ENCODE peak calls at places on chromosomes 6 and 20, in five cellular contexts. B is right atrium auricular region, N is H9, J is fibroblast of lung, A is stomach. C is an unnamed sample.

GRCh38 chr6:47161176-47161687 is 119.1 kb upstream of the ADGRF1 start:
- DNase-seq in J (peak; percentile 78), B (no peak), A (no peak), N (no peak), C (no peak)

GRCh38 chr20:44204156-44204831 is 6.3 kb downstream of the OSER1 start:
- DNase-seq in N (no peak), A (no peak), J (peak; percentile 94), B (peak; percentile 1), C (no peak)

GRCh38 chr6:36577298-36577697 is 16.9 kb upstream of the SRSF3 start:
- DNase-seq in N (no peak), B (no peak), A (no peak), J (peak; percentile 65), C (no peak)

GRCh38 chr6:7784706-7785105 is 58.8 kb downstream of the BMP6 start:
- DNase-seq in N (no peak), B (no peak), A (no peak), J (no peak), C (no peak)

GRCh38 chr20:18638768-18639167 is 50.9 kb downstream of the DTD1 start:
- DNase-seq in A (no peak), B (no peak), N (no peak), J (no peak), C (no peak)

GRCh38 chr6:56642366-56643261 is at the start of gene DST:
- DNase-seq in J (peak; percentile 94), B (no peak), A (no peak), N (no peak), C (no peak)

GRCh38 chr20:57432874-57433491 is 41.8 kb downstream of the RBM38 start:
- DNase-seq in J (no peak), B (peak; percentile 74), A (peak; percentile 78), N (no peak), C (no peak)

GRCh38 chr6:108293527-108294296 is 1.1 kb upstream of the AFG1L start:
- DNase-seq in A (no peak), N (no peak), J (no peak), B (no peak), C (no peak)

GRCh38 chr6:11810854-11811643 is 32.4 kb upstream of the ADTRP start:
- DNase-seq in A (no peak), J (no peak), N (no peak), B (no peak), C (no peak)

GRCh38 chr20:41512624-41513023 is 105.6 kb downstream of the CHD6 start:
- DNase-seq in N (no peak), A (no peak), B (no peak), J (no peak), C (no peak)

GRCh38 chr6:15417811-15418210 is 171.9 kb downstream of the JARID2 start:
- DNase-seq in N (no peak), J (peak; percentile 33), A (no peak), B (no peak), C (no peak)

DNA sequence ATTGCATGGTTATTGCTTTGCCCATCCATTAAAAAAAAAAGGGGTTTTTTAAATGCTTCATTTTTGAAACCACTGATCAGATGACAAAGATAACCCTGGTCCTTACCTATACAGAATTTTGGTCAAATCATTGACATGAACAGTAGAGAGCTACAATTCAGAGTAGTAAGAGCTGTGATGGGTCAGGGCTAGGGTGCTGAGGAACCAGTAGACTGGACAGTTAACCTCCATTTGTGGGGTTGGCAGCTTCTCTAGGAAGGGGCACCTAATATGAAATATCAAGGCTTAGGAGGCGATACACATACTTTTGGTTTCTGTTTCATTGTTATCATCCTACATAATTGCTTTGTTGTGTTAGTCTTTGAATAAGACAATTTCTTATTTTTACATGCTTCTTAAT is 55.1 kb downstream of the ORC3 start:
- DNase-seq in A (no peak), B (no peak), J (no peak), N (no peak), C (no peak)
- H3K27ac ChIP-seq in A (no peak overlapping the region), B (no peak overlapping the region), J (no peak overlapping the region), N (no peak overlapping the region), C (no peak overlapping the region)

DNA sequence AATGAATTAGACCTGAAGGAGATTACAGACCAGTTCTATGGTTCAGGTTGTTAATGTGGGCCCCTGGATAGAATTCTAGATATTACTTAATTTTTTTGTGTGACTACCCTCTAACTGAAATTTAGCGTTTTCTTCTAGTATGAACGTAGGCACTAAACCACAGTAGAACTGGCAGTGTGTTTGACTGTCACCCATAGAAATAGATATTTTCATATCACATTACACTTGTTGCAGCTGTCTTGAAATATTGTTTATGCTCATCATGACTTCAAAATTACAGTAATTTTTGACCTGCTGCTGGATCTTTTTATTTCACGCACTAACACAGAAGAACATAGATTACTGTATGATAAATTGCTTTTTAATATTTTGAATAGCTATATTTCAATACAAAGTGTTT is 31.6 kb downstream of the E2F3 start:
- DNase-seq in A (no peak), N (no peak), J (no peak), B (no peak), C (no peak)
- H3K9me3 ChIP-seq in A (no peaks in the 10 kb centered on the region), N (no peaks in the 10 kb centered on the region), J (no peaks in the 10 kb centered on the region), B (no peaks in the 10 kb centered on the region), C (no peaks in the 10 kb centered on the region)

GRCh38 chr20:38145094-38146075 is 19.7 kb downstream of the TGM2 start:
- DNase-seq in B (no peak), A (no peak), J (peak; percentile 71), N (no peak), C (no peak)
- H3K27ac ChIP-seq in B (peak overlapping the region; percentile 83), A (no peak overlapping the region), J (peak overlapping the region; percentile 76), N (no peak overlapping the region), C (no peak overlapping the region)

DNA sequence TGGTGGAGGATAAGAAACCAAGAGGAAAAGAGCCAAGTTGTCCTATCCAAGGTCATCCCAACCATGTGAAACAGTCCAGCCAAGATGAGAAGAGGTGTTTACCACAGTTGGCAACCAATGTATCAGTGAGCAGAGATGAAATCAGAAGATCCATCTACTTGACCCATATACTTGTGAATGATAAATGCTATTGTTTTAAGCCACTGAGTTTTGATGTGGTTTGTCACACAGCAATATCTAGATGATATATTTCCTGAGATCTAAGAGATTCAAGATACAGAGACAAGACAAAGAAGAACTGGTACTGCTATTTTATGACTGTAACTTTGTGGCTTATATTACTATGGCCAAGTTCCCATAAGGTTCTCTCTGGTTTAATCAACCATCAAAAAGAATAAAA is 721.2 kb downstream of the MAFB start:
- DNase-seq in J (no peak), N (no peak), B (no peak), A (no peak), C (no peak)
- H3K9me3 ChIP-seq in J (no peaks in the 10 kb centered on the region), N (no peaks in the 10 kb centered on the region), B (no peaks in the 10 kb centered on the region), A (peaks cover 5% of the 10 kb centered on the region), C (no peaks in the 10 kb centered on the region)

GRCh38 chr6:150844371-150844770 is 21.1 kb upstream of the MTHFD1L start:
- DNase-seq in J (no peak), N (no peak), B (no peak), A (no peak), C (no peak)

GRCh38 chr6:150846641-150847040 is 18.9 kb upstream of the MTHFD1L start:
- DNase-seq in B (no peak), A (no peak), J (peak; percentile 12), N (no peak), C (no peak)

DNA sequence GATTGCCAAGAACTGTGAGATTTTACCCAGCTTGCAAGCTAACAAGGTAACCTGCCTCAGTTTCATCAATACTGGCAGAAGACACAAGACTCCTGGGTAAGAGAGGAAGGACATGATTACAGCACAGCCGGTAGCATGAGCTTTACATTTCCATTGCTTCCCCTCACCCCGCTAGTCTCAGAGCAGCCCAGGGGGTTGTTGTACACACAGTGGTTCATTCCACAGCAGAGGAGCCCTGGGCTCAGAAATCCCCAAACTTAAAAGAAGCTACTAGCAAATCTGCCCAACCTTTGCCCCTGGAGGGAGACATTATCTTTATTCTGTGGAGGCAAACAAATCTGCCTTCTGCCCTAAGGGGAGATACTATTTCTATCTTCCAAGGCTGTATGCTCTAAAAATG is 17.1 kb upstream of the MTHFD1L start:
- DNase-seq in A (no peak), J (no peak), B (no peak), N (no peak), C (no peak)
- H3K27ac ChIP-seq in A (no peak overlapping the region), J (no peak overlapping the region), B (no peak overlapping the region), N (no peak overlapping the region), C (no peak overlapping the region)

GRCh38 chr6:22873531-22874136 is 304.3 kb downstream of the HDGFL1 start:
- DNase-seq in B (no peak), A (no peak), J (peak; percentile 35), N (no peak), C (no peak)

GRCh38 chr6:22878706-22879105 is 309.3 kb downstream of the HDGFL1 start:
- DNase-seq in N (no peak), A (no peak), B (no peak), J (no peak), C (no peak)

GRCh38 chr6:22880686-22881433 is 311.5 kb downstream of the HDGFL1 start:
- DNase-seq in J (peak; percentile 95), N (no peak), A (no peak), B (no peak), C (no peak)

GRCh38 chr6:22877946-22878705 is 308.8 kb downstream of the HDGFL1 start:
- DNase-seq in A (no peak), N (peak; percentile 32), B (no peak), J (peak; percentile 69), C (no peak)

GRCh38 chr6:22875845-22876244 is 306.5 kb downstream of the HDGFL1 start:
- DNase-seq in B (no peak), J (no peak), N (no peak), A (no peak), C (no peak)
- H3K9me3 ChIP-seq in B (no peaks in the 10 kb centered on the region), J (no peaks in the 10 kb centered on the region), N (no peaks in the 10 kb centered on the region), A (no peaks in the 10 kb centered on the region), C (no peaks in the 10 kb centered on the region)

DNA sequence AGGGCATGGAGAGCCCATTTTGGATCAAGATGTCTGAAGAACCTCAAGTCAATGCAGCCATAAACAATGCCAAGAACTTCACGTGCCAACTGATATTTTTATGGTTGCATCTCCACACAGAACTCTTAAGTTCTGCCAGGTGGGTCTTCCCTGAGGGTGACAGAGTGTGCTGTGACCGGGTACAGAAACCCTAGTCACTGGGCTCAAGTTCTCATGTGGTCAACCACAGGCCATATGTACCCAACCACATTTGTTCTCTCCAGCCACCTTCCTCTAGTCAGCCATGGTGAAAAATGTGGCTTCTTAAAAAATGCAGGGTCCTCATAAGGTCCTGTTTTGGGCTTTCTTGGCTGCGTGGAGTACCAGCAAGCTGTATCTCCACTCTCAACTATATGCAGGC is 48.9 kb downstream of the CLIC5 start:
- DNase-seq in J (no peak), B (no peak), A (no peak), N (no peak), C (no peak)
- H3K27ac ChIP-seq in J (no peak overlapping the region), B (peak overlapping the region; percentile 64), A (no peak overlapping the region), N (no peak overlapping the region), C (no peak overlapping the region)

DNA sequence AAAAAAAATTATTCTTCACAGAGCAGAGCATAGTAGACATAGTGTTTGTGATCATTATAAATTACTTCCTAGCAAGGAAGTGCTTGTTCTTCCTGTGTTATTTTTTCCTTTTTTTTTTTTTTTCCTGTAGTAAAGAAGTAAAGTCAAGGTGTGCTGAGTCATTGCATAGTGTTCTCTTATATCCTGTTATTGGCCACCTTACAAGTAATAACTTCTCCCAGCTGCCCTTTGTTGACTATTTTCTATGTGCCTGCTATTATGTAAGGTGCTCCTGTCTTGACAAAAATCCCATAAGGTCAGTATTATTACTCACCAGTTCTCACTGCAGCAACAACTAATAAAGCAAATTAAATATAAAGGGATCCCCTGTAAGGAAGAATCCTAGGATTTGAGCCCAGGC is 195.3 kb downstream of the GJA1 start:
- DNase-seq in J (no peak), N (no peak), A (no peak), B (no peak), C (no peak)
- H3K9me3 ChIP-seq in J (no peaks in the 10 kb centered on the region), N (peaks cover 41% of the 10 kb centered on the region), A (peaks cover 18% of the 10 kb centered on the region), B (no peaks in the 10 kb centered on the region), C (no peaks in the 10 kb centered on the region)

C was measured in suprapubic skin.